ENCODE peak calls at places on chromosomes 11 and 22, in five cellular contexts. A is lung, D is SW480, H is hippocampal formation, V is C1 segment of cervical spinal cord. Z is an unnamed sample.

GRCh38 chr22:44574057-44574456 is 76.0 kb upstream of the RTL6 start:
- DNase-seq in A (peak), D (peak), H (no peak), V (no peak), Z (peak)

GRCh38 chr11:8271106-8271886 is 7.6 kb upstream of the LMO1 start:
- DNase-seq in A (no peak), D (no peak), H (no peak), V (no peak), Z (no peak)

GRCh38 chr22:37418627-37419369 is 8.5 kb downstream of the ELFN2 start:
- DNase-seq in A (peak), D (no peak), H (no peak), V (no peak), Z (no peak)

GRCh38 chr22:32204211-32204855 is 540 bp downstream of the RFPL2 start:
- DNase-seq in A (no peak), D (no peak), H (no peak), V (no peak), Z (peak)

GRCh38 chr22:26893034-26893710 is 235.8 kb downstream of the MIAT start:
- DNase-seq in A (peak), D (no peak), H (no peak), V (no peak), Z (peak)

GRCh38 chr11:47186076-47186936 is at the start of gene PACSIN3:
- DNase-seq in A (no peak), D (peak), H (peak), V (no peak), Z (peak)

GRCh38 chr22:49790912-49791311 is 36.8 kb downstream of the BRD1 start:
- DNase-seq in A (no peak), D (no peak), H (no peak), V (no peak), Z (no peak)

GRCh38 chr11:78577495-78577894 is 2.8 kb upstream of the NARS2 start:
- DNase-seq in A (no peak), D (no peak), H (no peak), V (no peak), Z (no peak)